ENCODE peak calls at places on chromosomes 2 and 18, in four cellular contexts. One of them, this sample, is unnamed.
A peak's percentile ranks its signal among the peaks of the same experiment; 100 is the strongest.

GRCh38 chr2:18611184-18611583 is 21.8 kb upstream of the NT5C1B start:
- DNase-seq in K562: no peak
- DNase-seq in HCT116: no peak
- DNase-seq in A549: no peak
- DNase-seq in this sample: no peak

GRCh38 chr2:7190587-7191320 is 273.5 kb downstream of the RNF144A start:
- DNase-seq in K562: no peak
- DNase-seq in HCT116: no peak
- DNase-seq in A549: no peak
- DNase-seq in this sample: no peak

GRCh38 chr2:1664698-1665097 is 79.6 kb downstream of the PXDN start:
- DNase-seq in K562: no peak
- DNase-seq in HCT116: no peak
- DNase-seq in A549: no peak
- DNase-seq in this sample: no peak

GRCh38 chr2:9697904-9698303 is 67.1 kb upstream of the YWHAQ start:
- DNase-seq in K562: no peak
- DNase-seq in HCT116: no peak
- DNase-seq in A549: no peak
- DNase-seq in this sample: no peak

GRCh38 chr2:238956676-238957075 is 108.8 kb downstream of the TWIST2 start:
- DNase-seq in K562: no peak
- DNase-seq in HCT116: no peak
- DNase-seq in A549: no peak
- DNase-seq in this sample: no peak

GRCh38 chr2:185790361-185790760 is 51.8 kb downstream of the FSIP2 start:
- DNase-seq in K562: no peak
- DNase-seq in HCT116: no peak
- DNase-seq in A549: no peak
- DNase-seq in this sample: no peak

GRCh38 chr2:70766357-70767093 is 1.5 kb downstream of the ADD2 start:
- DNase-seq in K562: no peak
- DNase-seq in HCT116: no peak
- DNase-seq in A549: no peak
- DNase-seq in this sample: no peak

GRCh38 chr2:107094450-107094986 is 208.6 kb upstream of the ST6GAL2 start:
- DNase-seq in K562: no peak
- DNase-seq in HCT116: no peak
- DNase-seq in A549: no peak
- DNase-seq in this sample: no peak

GRCh38 chr2:181857471-181857870 is 34.1 kb upstream of the ITPRID2 start:
- DNase-seq in K562: no peak
- DNase-seq in HCT116: peak; percentile 27
- DNase-seq in A549: peak; percentile 54
- DNase-seq in this sample: no peak

GRCh38 chr2:44360749-44361329 is 455 bp downstream of the PREPL start:
- DNase-seq in K562: peak; percentile 48
- DNase-seq in HCT116: no peak
- DNase-seq in A549: no peak
- DNase-seq in this sample: no peak

GRCh38 chr2:224286923-224287322 is 115.0 kb downstream of the FAM124B start:
- DNase-seq in K562: no peak
- DNase-seq in HCT116: no peak
- DNase-seq in A549: peak; percentile 12
- DNase-seq in this sample: no peak

GRCh38 chr2:226366920-226367319 is 432.7 kb downstream of the IRS1 start:
- DNase-seq in K562: no peak
- DNase-seq in HCT116: no peak
- DNase-seq in A549: no peak
- DNase-seq in this sample: no peak

GRCh38 chr2:218813771-218814460 is 17.7 kb downstream of the PRKAG3 start:
- DNase-seq in K562: no peak
- DNase-seq in HCT116: no peak
- DNase-seq in A549: no peak
- DNase-seq in this sample: no peak

GRCh38 chr2:128308284-128308731 is 10.4 kb downstream of the HS6ST1 start:
- DNase-seq in K562: no peak
- DNase-seq in HCT116: no peak
- DNase-seq in A549: no peak
- DNase-seq in this sample: no peak

GRCh38 chr2:16633632-16634430 is 31.8 kb downstream of the CYRIA start:
- DNase-seq in K562: peak; percentile 79
- DNase-seq in HCT116: no peak
- DNase-seq in A549: peak; percentile 12
- DNase-seq in this sample: no peak

GRCh38 chr18:55688066-55688465 is 100.1 kb upstream of the TCF4 start:
- DNase-seq in K562: no peak
- DNase-seq in HCT116: no peak
- DNase-seq in A549: no peak
- DNase-seq in this sample: no peak

GRCh38 chr18:78751664-78752063 is 228.0 kb upstream of the SALL3 start:
- DNase-seq in K562: no peak
- DNase-seq in HCT116: no peak
- DNase-seq in A549: no peak
- DNase-seq in this sample: no peak

GRCh38 chr2:105870858-105871257 is 126.1 kb downstream of the NCK2 start:
- DNase-seq in K562: no peak
- DNase-seq in HCT116: no peak
- DNase-seq in A549: no peak
- DNase-seq in this sample: no peak

GRCh38 chr2:200860092-200860795 is 4.2 kb downstream of the CLK1 start:
- DNase-seq in K562: no peak
- DNase-seq in HCT116: no peak
- DNase-seq in A549: no peak
- DNase-seq in this sample: no peak

GRCh38 chr2:191499874-191500565 is 177.9 kb upstream of the NABP1 start:
- DNase-seq in K562: no peak
- DNase-seq in HCT116: no peak
- DNase-seq in A549: no peak
- DNase-seq in this sample: no peak

GRCh38 chr18:12281861-12282260 is 26.2 kb upstream of the TUBB6 start:
- DNase-seq in K562: no peak
- DNase-seq in HCT116: no peak
- DNase-seq in A549: no peak
- DNase-seq in this sample: no peak

GRCh38 chr18:76496200-76496890 is 1.3 kb upstream of the ZNF516 start:
- DNase-seq in K562: peak; percentile 33
- DNase-seq in HCT116: no peak
- DNase-seq in A549: peak; percentile 47
- DNase-seq in this sample: no peak

GRCh38 chr2:216292886-216293291 is 79.4 kb downstream of the MARCHF4 start:
- DNase-seq in K562: peak; percentile 45
- DNase-seq in HCT116: no peak
- DNase-seq in A549: no peak
- DNase-seq in this sample: no peak

GRCh38 chr18:77090546-77091200 is 41.9 kb downstream of the MBP start:
- DNase-seq in K562: no peak
- DNase-seq in HCT116: no peak
- DNase-seq in A549: no peak
- DNase-seq in this sample: no peak

GRCh38 chr2:73359915-73360697 is 25.5 kb upstream of the ALMS1 start:
- DNase-seq in K562: no peak
- DNase-seq in HCT116: no peak
- DNase-seq in A549: no peak
- DNase-seq in this sample: no peak

GRCh38 chr2:44620189-44620990 is 258.6 kb downstream of the CAMKMT start:
- DNase-seq in K562: no peak
- DNase-seq in HCT116: no peak
- DNase-seq in A549: peak; percentile 49
- DNase-seq in this sample: no peak

GRCh38 chr2:206477296-206477695 is 34.0 kb downstream of the ADAM23 start:
- DNase-seq in K562: no peak
- DNase-seq in HCT116: no peak
- DNase-seq in A549: no peak
- DNase-seq in this sample: no peak

DNA sequence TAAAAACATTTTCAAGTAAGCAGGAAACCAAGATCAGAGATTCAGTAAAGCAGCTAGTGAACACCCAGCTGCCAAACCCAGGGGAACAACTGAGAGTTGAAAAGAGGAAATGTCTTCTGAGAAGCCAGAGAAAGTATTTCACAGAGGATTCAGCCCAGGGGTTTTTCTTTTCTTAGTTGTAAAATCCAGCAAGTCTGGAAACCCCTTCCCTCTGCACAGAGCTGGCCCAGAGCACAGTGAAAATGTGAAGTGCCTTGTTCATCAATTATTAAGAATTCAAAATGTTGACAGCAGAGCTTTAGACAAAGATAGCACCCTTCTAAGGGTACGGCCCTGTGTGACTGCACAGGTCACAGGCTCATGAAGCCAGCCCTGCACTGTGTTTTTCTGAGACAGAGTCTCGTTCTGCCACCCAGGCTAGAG is 28.4 kb downstream of the AFF3 start:
- DNase-seq in K562: no peak
- DNase-seq in HCT116: no peak
- DNase-seq in A549: no peak
- DNase-seq in this sample: no peak
- H3K4me1 ChIP-seq in K562: no peaks in the 10 kb centered on the region
- H3K4me1 ChIP-seq in HCT116: no peaks in the 10 kb centered on the region
- H3K4me1 ChIP-seq in A549: no peaks in the 10 kb centered on the region
- H3K4me1 ChIP-seq in this sample: no peaks in the 10 kb centered on the region

DNA sequence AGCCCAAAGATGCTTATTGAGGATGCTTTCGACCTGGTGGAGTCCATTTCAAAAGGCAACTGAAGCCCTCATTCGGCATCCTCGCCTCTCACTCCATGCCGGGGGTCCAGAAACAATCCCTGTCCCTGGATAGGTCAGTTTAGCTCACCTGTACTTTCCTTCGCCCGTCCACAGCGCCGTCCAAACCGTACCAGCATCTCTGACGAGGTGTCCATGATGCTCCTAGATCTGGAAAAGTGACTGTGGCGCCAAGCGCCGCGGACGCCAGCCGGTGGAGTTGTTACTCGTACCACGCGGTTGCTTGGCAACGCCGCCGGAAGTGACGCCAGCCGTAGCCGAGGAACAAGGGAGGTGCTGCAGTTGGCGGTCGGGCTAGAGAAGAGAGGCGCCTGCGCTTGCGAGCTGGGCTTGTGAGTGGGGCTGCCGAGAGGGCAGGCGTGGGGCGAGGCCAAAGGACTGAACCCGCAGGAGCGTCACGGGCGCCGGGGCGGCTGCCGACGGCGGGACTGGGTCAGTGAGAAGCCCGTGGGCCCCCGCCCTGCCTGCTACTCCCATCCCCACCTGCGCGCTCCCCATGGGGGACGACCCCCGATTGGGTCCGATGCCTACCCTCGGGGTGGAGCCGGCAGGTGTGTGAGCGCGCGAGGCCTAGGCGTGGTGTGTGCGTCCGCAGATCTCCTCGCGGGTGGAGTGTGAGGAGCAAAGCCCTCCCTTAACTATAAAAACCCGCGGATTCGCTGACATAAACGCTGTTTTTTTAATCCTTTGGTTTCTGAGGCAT is at the start of the genes CFAP210 and PHOSPHO2:
- DNase-seq in K562: peak; percentile 100
- DNase-seq in HCT116: peak; percentile 92
- DNase-seq in A549: peak; percentile 96
- DNase-seq in this sample: peak; percentile 67
- TF ChIP-seq REST in K562: no peak
- TF ChIP-seq REST in HCT116: no peak
- TF ChIP-seq REST in A549: no peak
- TF ChIP-seq REST in this sample: no peak

DNA sequence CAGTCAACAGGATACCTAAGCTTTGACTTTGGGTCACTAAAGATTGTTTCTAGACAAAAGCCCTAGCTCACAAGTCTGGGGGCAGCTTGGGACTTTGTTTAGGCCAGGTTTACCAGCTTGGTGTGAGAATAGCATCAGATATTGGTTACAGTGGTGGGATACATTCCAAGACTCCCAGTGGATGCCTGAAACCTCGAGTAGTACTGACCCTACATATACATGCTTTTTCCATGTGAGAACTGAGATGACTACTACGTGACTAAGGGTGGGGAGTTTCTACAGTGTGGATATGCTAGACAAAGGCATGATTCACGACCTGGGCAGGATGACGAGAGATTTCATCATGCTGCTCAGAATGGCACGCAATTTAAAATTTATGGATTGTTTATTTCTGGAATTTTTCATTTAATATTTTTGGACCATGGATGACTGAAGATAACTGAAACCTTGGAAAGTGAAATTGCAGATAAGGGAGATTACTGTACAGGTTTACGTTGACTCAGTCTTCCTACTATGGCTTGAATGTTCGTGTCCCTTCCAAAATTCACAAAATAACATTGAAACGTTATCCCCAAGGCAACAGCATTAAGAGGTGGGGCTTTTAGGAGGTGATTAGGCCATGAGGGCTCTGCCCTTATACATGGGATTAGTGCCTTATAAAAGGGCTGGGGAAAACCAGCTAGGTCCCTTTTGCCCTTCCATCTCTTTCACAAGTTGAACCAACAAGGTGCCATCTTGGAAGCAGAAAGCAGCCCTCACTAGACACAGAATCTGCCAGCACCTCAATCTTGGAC is 50.2 kb upstream of the CTAGE1 start:
- DNase-seq in K562: peak; percentile 54
- DNase-seq in HCT116: peak; percentile 83
- DNase-seq in A549: peak; percentile 88
- DNase-seq in this sample: peak; percentile 55
- H3K4me1 ChIP-seq in K562: peaks cover 55% of the 10 kb centered on the region
- H3K4me1 ChIP-seq in HCT116: peaks cover 31% of the 10 kb centered on the region
- H3K4me1 ChIP-seq in A549: peaks cover 56% of the 10 kb centered on the region
- H3K4me1 ChIP-seq in this sample: peaks cover 8% of the 10 kb centered on the region

GRCh38 chr18:31773774-31774476 is 13.2 kb upstream of the SLC25A52 start:
- DNase-seq in K562: no peak
- DNase-seq in HCT116: no peak
- DNase-seq in A549: no peak
- DNase-seq in this sample: no peak
- TF ChIP-seq REST in K562: no peak
- TF ChIP-seq REST in HCT116: no peak
- TF ChIP-seq REST in A549: no peak
- TF ChIP-seq REST in this sample: no peak

DNA sequence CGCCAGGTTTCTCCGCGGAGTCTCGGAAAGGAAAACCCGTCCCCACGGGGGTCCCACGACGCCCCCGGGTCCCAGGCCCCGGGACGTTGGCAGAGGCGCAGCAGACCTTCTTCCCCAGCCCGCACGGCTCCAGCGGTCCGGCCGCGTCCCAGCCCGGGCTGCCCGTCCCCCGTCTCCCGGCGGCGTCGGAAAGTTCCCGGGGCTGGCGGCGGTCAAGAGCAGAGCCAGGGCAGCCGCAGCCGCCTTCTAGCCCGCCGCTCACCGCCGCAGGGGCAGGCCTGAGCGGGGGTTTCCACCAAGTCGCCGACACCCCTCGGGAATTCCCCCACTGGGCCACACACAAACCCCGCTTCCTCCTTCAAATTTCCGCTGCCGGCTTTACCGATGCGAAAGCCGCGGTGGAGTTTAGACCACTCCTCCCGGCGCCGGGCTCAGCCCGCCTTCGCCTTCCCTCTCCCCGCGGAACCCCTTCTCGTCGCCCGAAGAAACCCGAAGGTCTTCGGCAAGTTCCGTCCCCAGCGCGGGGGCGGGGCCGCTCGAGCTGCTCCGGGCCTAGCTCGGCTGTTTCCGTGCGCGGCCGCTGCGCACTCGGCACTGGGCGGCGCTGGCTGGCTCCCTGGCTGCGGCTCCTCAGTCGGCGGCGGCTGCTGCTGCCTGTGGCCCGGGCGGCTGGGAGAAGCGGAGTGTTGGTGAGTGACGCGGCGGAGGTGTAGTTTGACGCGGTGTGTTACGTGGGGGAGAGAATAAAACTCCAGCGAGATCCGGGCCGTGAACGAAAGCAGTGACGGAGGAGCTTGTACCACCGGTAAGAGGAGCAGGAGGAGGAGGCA is at the start of gene CREB1:
- DNase-seq in K562: peak; percentile 95
- DNase-seq in HCT116: peak; percentile 92
- DNase-seq in A549: peak; percentile 98
- DNase-seq in this sample: peak; percentile 87
- H3K4me1 ChIP-seq in K562: peaks cover 14% of the 10 kb centered on the region
- H3K4me1 ChIP-seq in HCT116: peaks cover 27% of the 10 kb centered on the region
- H3K4me1 ChIP-seq in A549: peaks cover 39% of the 10 kb centered on the region
- H3K4me1 ChIP-seq in this sample: peaks cover 20% of the 10 kb centered on the region

GRCh38 chr2:45813003-45813601 is 161.6 kb downstream of the PRKCE start:
- DNase-seq in K562: no peak
- DNase-seq in HCT116: no peak
- DNase-seq in A549: no peak
- DNase-seq in this sample: no peak
- TF ChIP-seq REST in K562: no peak
- TF ChIP-seq REST in HCT116: no peak
- TF ChIP-seq REST in A549: no peak
- TF ChIP-seq REST in this sample: no peak